ENCODE peak calls at places on chromosomes 11 and 22, in four cellular contexts. One of them, this sample, is unnamed.
A peak's percentile ranks its signal among the peaks of the same experiment; 100 is the strongest.

GRCh38 chr11:40293655-40294342 is 1165.7 kb downstream of the LRRC4C start:
- DNase-seq in HepG2: peak; percentile 61
- DNase-seq in H1: peak; percentile 84
- DNase-seq in GM12878: peak; percentile 30
- DNase-seq in this sample: peak; percentile 86

GRCh38 chr11:48122656-48123055 is 94.0 kb upstream of the OR4B1 start:
- DNase-seq in GM12878: no peak
- DNase-seq in H1: no peak
- DNase-seq in HepG2: no peak
- DNase-seq in this sample: no peak

GRCh38 chr11:96267490-96268010 is 75.4 kb downstream of the MAML2 start:
- DNase-seq in HepG2: no peak
- DNase-seq in GM12878: peak; percentile 95
- DNase-seq in H1: no peak
- DNase-seq in this sample: no peak

GRCh38 chr11:62710001-62710345 is 2.5 kb downstream of the GNG3 start:
- DNase-seq in GM12878: no peak
- DNase-seq in HepG2: no peak
- DNase-seq in H1: no peak
- DNase-seq in this sample: no peak

GRCh38 chr22:19524170-19525115 is at the start of gene CLDN5:
- DNase-seq in HepG2: no peak
- DNase-seq in H1: peak; percentile 89
- DNase-seq in GM12878: no peak
- DNase-seq in this sample: no peak

GRCh38 chr11:16404781-16405180 is 48.4 kb upstream of the SOX6 start:
- DNase-seq in H1: no peak
- DNase-seq in GM12878: no peak
- DNase-seq in HepG2: no peak
- DNase-seq in this sample: no peak

GRCh38 chr11:94737171-94737611 is 31.0 kb upstream of the AMOTL1 start:
- DNase-seq in H1: no peak
- DNase-seq in HepG2: peak; percentile 11
- DNase-seq in GM12878: no peak
- DNase-seq in this sample: no peak

GRCh38 chr11:35343033-35343598 is 76.2 kb downstream of the SLC1A2 start:
- DNase-seq in GM12878: no peak
- DNase-seq in H1: no peak
- DNase-seq in HepG2: no peak
- DNase-seq in this sample: no peak

GRCh38 chr22:28027453-28028448 is 108.7 kb upstream of the PITPNB start:
- DNase-seq in GM12878: no peak
- DNase-seq in HepG2: no peak
- DNase-seq in H1: no peak
- DNase-seq in this sample: no peak

GRCh38 chr22:17576475-17576874 is 13.2 kb downstream of the SLC25A18 start:
- DNase-seq in HepG2: no peak
- DNase-seq in H1: no peak
- DNase-seq in GM12878: no peak
- DNase-seq in this sample: no peak

GRCh38 chr11:57648791-57649735 is 649 bp downstream of the YPEL4 start:
- DNase-seq in HepG2: no peak
- DNase-seq in GM12878: no peak
- DNase-seq in H1: peak; percentile 76
- DNase-seq in this sample: peak; percentile 76

GRCh38 chr11:12245549-12245986 is 131.8 kb upstream of the PARVA start:
- DNase-seq in HepG2: no peak
- DNase-seq in GM12878: no peak
- DNase-seq in H1: no peak
- DNase-seq in this sample: no peak

GRCh38 chr11:103863497-103863896 is 172.9 kb upstream of the DDI1 start:
- DNase-seq in H1: no peak
- DNase-seq in GM12878: no peak
- DNase-seq in HepG2: no peak
- DNase-seq in this sample: no peak

GRCh38 chr22:46971141-46971775 is 208.8 kb downstream of the TBC1D22A start:
- DNase-seq in GM12878: no peak
- DNase-seq in H1: no peak
- DNase-seq in HepG2: no peak
- DNase-seq in this sample: no peak

GRCh38 chr22:28907311-28908008 is 24.1 kb downstream of the ZNRF3 start:
- DNase-seq in H1: no peak
- DNase-seq in HepG2: no peak
- DNase-seq in GM12878: peak; percentile 89
- DNase-seq in this sample: no peak

GRCh38 chr11:10456519-10456918 is 1.5 kb downstream of the AMPD3 start:
- DNase-seq in HepG2: no peak
- DNase-seq in H1: no peak
- DNase-seq in GM12878: no peak
- DNase-seq in this sample: no peak

GRCh38 chr11:10457901-10458300 is 2.8 kb downstream of the AMPD3 start:
- DNase-seq in HepG2: no peak
- DNase-seq in GM12878: no peak
- DNase-seq in H1: peak; percentile 24
- DNase-seq in this sample: no peak

GRCh38 chr11:10454506-10454901 is 560 bp upstream of the AMPD3 start:
- DNase-seq in H1: no peak
- DNase-seq in HepG2: no peak
- DNase-seq in GM12878: no peak
- DNase-seq in this sample: no peak

GRCh38 chr11:10454902-10455631 is at the start of gene AMPD3:
- DNase-seq in HepG2: peak; percentile 65
- DNase-seq in GM12878: peak; percentile 48
- DNase-seq in H1: peak; percentile 45
- DNase-seq in this sample: no peak

DNA sequence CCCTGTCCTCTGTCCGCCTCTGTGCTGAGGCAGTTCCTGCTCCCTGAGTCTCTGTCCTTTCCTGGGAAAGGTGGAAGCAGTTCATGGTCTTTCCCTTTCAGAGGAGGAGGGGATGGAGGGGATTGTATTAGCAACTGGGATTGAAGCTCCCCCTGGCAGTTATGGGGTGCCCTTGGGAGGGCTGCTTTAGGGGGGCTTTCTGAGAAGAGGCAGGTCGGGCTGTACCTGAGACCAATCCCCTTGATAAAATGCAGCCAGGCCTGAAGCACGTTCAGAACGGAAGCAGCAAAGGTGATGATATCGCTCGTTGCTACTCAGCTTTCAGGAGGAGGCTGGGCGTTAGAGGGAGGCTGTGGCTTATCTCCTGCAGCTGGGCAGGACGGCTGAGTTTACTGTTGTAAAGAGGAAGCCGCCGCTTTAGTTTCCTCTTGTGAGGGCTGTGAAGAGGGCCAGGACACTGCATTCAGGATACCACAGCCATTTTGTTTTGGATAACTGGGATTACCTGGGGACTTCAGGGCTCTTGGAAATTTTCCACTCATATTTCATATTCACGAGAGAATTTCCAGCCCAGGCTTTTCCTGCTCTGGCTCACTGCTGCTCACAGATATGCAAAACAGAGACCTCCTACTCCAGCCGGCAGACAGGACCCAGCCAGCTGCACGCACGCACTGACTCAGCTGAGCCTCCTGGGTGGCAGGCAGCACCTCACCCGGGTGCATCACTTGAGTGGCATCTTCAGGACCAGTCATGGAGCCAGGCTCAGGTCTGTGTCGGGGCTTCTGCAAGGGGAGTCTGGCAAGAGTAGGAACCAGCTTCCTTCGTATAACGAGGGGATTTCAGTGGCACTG is 798 bp downstream of the AMPD3 start:
- DNase-seq in HepG2: peak; percentile 25
- DNase-seq in H1: peak; percentile 52
- DNase-seq in GM12878: peak; percentile 43
- DNase-seq in this sample: no peak
- TF ChIP-seq ZNF274 in HepG2: no peak
- TF ChIP-seq ZNF274 in H1: no peak
- TF ChIP-seq ZNF274 in GM12878: no peak
- TF ChIP-seq ZNF274 in this sample: no peak

DNA sequence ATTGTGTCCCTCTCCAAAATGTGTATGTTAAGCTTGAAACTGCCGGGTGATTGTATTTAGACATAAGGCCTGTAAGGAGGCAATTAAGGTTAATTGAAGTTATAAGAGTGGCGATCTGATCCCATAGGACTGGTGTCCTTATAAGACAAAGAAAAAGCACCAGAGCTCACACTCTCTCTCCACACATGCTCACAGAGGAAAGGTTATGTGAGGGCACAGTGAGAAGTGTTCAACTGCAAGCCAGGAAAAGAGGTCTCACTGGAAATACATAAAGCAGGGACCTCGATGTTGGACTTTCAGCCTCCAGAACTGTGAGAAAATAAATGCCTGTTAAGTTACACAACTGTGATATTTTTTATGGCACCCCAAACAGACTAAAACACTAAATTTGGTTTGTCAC is 1233.8 kb upstream of the CNTN5 start:
- DNase-seq in H1: no peak
- DNase-seq in GM12878: no peak
- DNase-seq in HepG2: no peak
- DNase-seq in this sample: no peak
- TF ChIP-seq SUZ12 in H1: no peak
- TF ChIP-seq SUZ12 in GM12878: no peak
- TF ChIP-seq SUZ12 in HepG2: no peak
- TF ChIP-seq SUZ12 in this sample: no peak

GRCh38 chr11:110093407-110094297 is 460 bp downstream of the ZC3H12C start:
- DNase-seq in GM12878: no peak
- DNase-seq in H1: peak; percentile 74
- DNase-seq in HepG2: peak; percentile 11
- DNase-seq in this sample: peak; percentile 20
- TF ChIP-seq ZNF274 in GM12878: no peak
- TF ChIP-seq ZNF274 in H1: no peak
- TF ChIP-seq ZNF274 in HepG2: no peak
- TF ChIP-seq ZNF274 in this sample: no peak

GRCh38 chr22:45496451-45496941 is 6.2 kb upstream of the FBLN1 start:
- DNase-seq in H1: no peak
- DNase-seq in GM12878: no peak
- DNase-seq in HepG2: peak; percentile 77
- DNase-seq in this sample: no peak
- TF ChIP-seq SUZ12 in H1: no peak
- TF ChIP-seq SUZ12 in GM12878: no peak
- TF ChIP-seq SUZ12 in HepG2: no peak
- TF ChIP-seq SUZ12 in this sample: no peak

DNA sequence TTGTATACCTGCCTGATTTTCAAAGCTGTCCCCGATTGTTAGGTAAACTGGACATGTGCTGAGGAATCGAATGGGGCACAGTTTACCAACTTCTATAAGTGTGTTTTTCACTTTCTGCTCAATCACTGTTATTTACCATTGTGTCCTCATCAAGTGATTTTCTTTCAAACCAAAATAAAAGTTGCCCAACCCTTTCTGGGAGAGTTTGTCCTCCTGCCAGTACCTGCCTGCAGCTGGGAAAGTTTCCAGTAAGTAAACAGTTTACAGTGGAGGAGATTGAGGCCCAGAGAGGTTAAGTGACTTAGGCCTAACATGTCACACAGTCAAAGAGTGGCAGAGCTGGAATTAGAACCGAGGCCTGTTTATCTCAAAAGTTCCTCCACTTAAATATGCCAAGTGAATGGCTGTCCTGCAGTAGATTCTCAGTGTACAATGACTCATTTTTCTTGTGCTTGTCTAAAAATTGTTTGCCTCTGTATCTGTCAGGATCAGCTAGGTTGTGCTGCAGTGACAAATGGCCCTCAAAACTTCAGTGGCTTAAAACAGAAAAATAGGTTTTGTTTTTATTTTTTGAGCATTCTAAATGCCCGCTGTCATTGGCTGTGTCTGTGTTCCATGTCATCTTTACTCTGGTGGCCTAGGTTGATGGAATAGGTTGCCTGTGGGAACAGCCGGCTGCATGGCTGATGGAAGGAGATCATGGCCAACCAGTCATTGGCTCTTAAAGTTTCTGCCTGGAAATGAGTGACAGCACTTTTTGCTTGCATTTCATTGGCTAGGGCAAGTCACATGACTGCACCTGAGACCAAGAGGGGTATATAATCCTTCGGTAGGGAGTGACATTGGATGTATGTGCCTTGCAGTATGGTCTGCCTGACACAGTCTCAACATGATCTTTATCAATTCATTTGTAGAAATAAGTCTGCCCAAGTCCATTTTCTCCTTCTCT is 61.8 kb upstream of the CRYBB3 start:
- DNase-seq in GM12878: peak; percentile 11
- DNase-seq in H1: no peak
- DNase-seq in HepG2: no peak
- DNase-seq in this sample: no peak
- TF ChIP-seq ZNF274 in GM12878: no peak
- TF ChIP-seq ZNF274 in H1: no peak
- TF ChIP-seq ZNF274 in HepG2: no peak
- TF ChIP-seq ZNF274 in this sample: no peak